ENCODE peak calls at places on chromosomes 16 and 17, in ten cellular contexts. H is stimulated activated CD4-positive, alpha-beta T cell treated with anti-CD3 and anti-CD28 coated beads, Interleukin-15, amount 100 ng/mL, for 1 hour; E is dermis blood vessel endothelial cell; J is activated naive CD8-positive, alpha-beta T cell treated with anti-CD3 and anti-CD28 coated beads for 36 hours; R is left ventricle myocardium superior; I is foreskin melanocyte; U is RPMI7951; N is erythroblast; M is anterior cingulate cortex; S is PC-9. T is an unnamed sample.

GRCh38 chr17:66713533-66714042 is 121.3 kb upstream of the CACNG5 start:
- DNase-seq in H (no peak), E (no peak), J (peak), R (no peak), I (no peak), U (no peak), N (no peak), M (no peak), S (no peak), T (no peak)

GRCh38 chr17:7523033-7523432 is 25.8 kb upstream of the TNFSF12 start:
- DNase-seq in H (no peak), E (peak), J (peak), R (peak), I (peak), U (peak), N (peak), M (no peak), S (no peak), T (peak)

GRCh38 chr17:17495448-17496188 is 577 bp downstream of the RASD1 start:
- DNase-seq in H (no peak), E (peak), J (peak), R (peak), I (peak), U (no peak), N (peak), M (no peak), S (no peak), T (no peak)

GRCh38 chr16:72021043-72021442 is 12.5 kb downstream of the DHODH start:
- DNase-seq in H (no peak), E (peak), J (no peak), R (no peak), I (no peak), U (no peak), N (no peak), M (no peak), S (no peak), T (no peak)

GRCh38 chr16:59205403-59205802 is 471.3 kb upstream of the GOT2 start:
- DNase-seq in H (no peak), E (no peak), J (no peak), R (no peak), I (no peak), U (no peak), N (no peak), M (no peak), S (no peak), T (no peak)

GRCh38 chr17:46013502-46014165 is 14.6 kb downstream of the STH start:
- DNase-seq in H (no peak), E (no peak), J (no peak), R (no peak), I (no peak), U (peak), N (no peak), M (no peak), S (no peak), T (no peak)

GRCh38 chr17:47741109-47741792 is 8.2 kb downstream of the TBX21 start:
- DNase-seq in H (no peak), E (no peak), J (no peak), R (no peak), I (no peak), U (no peak), N (no peak), M (no peak), S (no peak), T (no peak)

GRCh38 chr17:7019839-7020519 is 2.9 kb upstream of the BCL6B start:
- DNase-seq in H (no peak), E (peak), J (no peak), R (peak), I (peak), U (peak), N (no peak), M (no peak), S (no peak), T (peak)

GRCh38 chr16:1559446-1559975 is 26.0 kb downstream of the TMEM204 start:
- DNase-seq in H (no peak), E (no peak), J (no peak), R (no peak), I (no peak), U (no peak), N (no peak), M (no peak), S (no peak), T (peak)

GRCh38 chr17:46169913-46170312 is 23.3 kb downstream of the KANSL1 start:
- DNase-seq in H (no peak), E (no peak), J (no peak), R (no peak), I (no peak), U (no peak), N (no peak), M (no peak), S (no peak), T (no peak)

GRCh38 chr16:71453051-71453450 is 9.0 kb downstream of the ZNF23 start:
- DNase-seq in H (no peak), E (no peak), J (no peak), R (no peak), I (no peak), U (no peak), N (no peak), M (no peak), S (no peak), T (no peak)

GRCh38 chr16:89200850-89201466 is 621 bp upstream of the SLC22A31 start:
- DNase-seq in H (no peak), E (no peak), J (no peak), R (no peak), I (no peak), U (no peak), N (no peak), M (no peak), S (no peak), T (no peak)

GRCh38 chr16:56547120-56547948 is 17.5 kb upstream of the MT4 start:
- DNase-seq in H (no peak), E (peak), J (no peak), R (no peak), I (peak), U (peak), N (no peak), M (peak), S (no peak), T (peak)

GRCh38 chr17:50564916-50565315 is 4.4 kb downstream of the CACNA1G start:
- DNase-seq in H (no peak), E (peak), J (no peak), R (peak), I (no peak), U (peak), N (peak), M (peak), S (no peak), T (no peak)

GRCh38 chr17:34997355-34997862 is 17.1 kb downstream of the LIG3 start:
- DNase-seq in H (no peak), E (no peak), J (no peak), R (peak), I (no peak), U (no peak), N (no peak), M (no peak), S (no peak), T (no peak)

GRCh38 chr16:64858076-64858475 is 263.8 kb downstream of the CDH11 start:
- DNase-seq in H (no peak), E (no peak), J (no peak), R (no peak), I (no peak), U (no peak), N (no peak), M (no peak), S (no peak), T (no peak)

GRCh38 chr17:57490890-57491289 is 234.6 kb downstream of the MSI2 start:
- DNase-seq in H (no peak), E (no peak), J (no peak), R (no peak), I (no peak), U (no peak), N (no peak), M (no peak), S (peak), T (no peak)

GRCh38 chr17:50109785-50110184 is 14.6 kb downstream of the PDK2 start:
- DNase-seq in H (no peak), E (no peak), J (no peak), R (no peak), I (no peak), U (no peak), N (no peak), M (no peak), S (no peak), T (no peak)

GRCh38 chr16:23803591-23804123 is 32.1 kb upstream of the PRKCB start:
- DNase-seq in H (peak), E (peak), J (peak), R (peak), I (peak), U (peak), N (peak), M (no peak), S (no peak), T (peak)

GRCh38 chr16:88706965-88707871 is 915 bp downstream of the CTU2 start:
- DNase-seq in H (no peak), E (no peak), J (no peak), R (no peak), I (no peak), U (peak), N (peak), M (no peak), S (no peak), T (no peak)

GRCh38 chr17:43791589-43791988 is 11.4 kb downstream of the CFAP97D1 start:
- DNase-seq in H (no peak), E (peak), J (no peak), R (no peak), I (no peak), U (peak), N (no peak), M (no peak), S (peak), T (peak)

GRCh38 chr16:741986-742629 is 1.3 kb upstream of the CIAO3 start:
- DNase-seq in H (no peak), E (no peak), J (no peak), R (no peak), I (no peak), U (no peak), N (no peak), M (no peak), S (peak), T (no peak)

GRCh38 chr17:45287526-45288264 is 25.8 kb upstream of the SPATA32 start:
- DNase-seq in H (no peak), E (no peak), J (no peak), R (peak), I (no peak), U (peak), N (peak), M (no peak), S (no peak), T (no peak)

GRCh38 chr16:70735141-70735979 is 49.5 kb upstream of the MTSS2 start:
- DNase-seq in H (no peak), E (no peak), J (no peak), R (peak), I (peak), U (no peak), N (no peak), M (no peak), S (no peak), T (no peak)

GRCh38 chr16:87681990-87682570 is 79.8 kb downstream of the JPH3 start:
- DNase-seq in H (no peak), E (peak), J (peak), R (no peak), I (peak), U (peak), N (peak), M (no peak), S (no peak), T (no peak)

T was measured in DMS153.